ENCODE peak calls at places on chromosomes 12 and 14, in nine cellular contexts. One of them, this sample, is unnamed.
A peak's percentile ranks its signal among the peaks of the same experiment; 100 is the strongest.

GRCh38 chr12:62435337-62436163 is 31.1 kb upstream of the MON2 start:
- DNase-seq in left lung: peak; percentile 72
- DNase-seq in AG04450: peak; percentile 49
- DNase-seq in astrocyte of the spinal cord: peak; percentile 67
- DNase-seq in body of pancreas: peak; percentile 63
- DNase-seq in dorsolateral prefrontal cortex: peak; percentile 39
- DNase-seq in A673: peak; percentile 79
- DNase-seq in Caco-2: peak; percentile 63
- DNase-seq in ascending aorta: no peak
- DNase-seq in this sample: peak; percentile 54

GRCh38 chr12:65949009-65949623 is 124.8 kb downstream of the HMGA2 start:
- DNase-seq in left lung: no peak
- DNase-seq in ascending aorta: no peak
- DNase-seq in astrocyte of the spinal cord: peak; percentile 61
- DNase-seq in Caco-2: no peak
- DNase-seq in dorsolateral prefrontal cortex: no peak
- DNase-seq in AG04450: no peak
- DNase-seq in body of pancreas: no peak
- DNase-seq in A673: no peak
- DNase-seq in this sample: no peak

GRCh38 chr12:82357845-82358199 is 365 bp downstream of the CCDC59 start:
- DNase-seq in ascending aorta: no peak
- DNase-seq in left lung: no peak
- DNase-seq in AG04450: no peak
- DNase-seq in body of pancreas: no peak
- DNase-seq in Caco-2: no peak
- DNase-seq in dorsolateral prefrontal cortex: no peak
- DNase-seq in astrocyte of the spinal cord: no peak
- DNase-seq in A673: no peak
- DNase-seq in this sample: no peak

GRCh38 chr14:68546839-68547238 is 246.0 kb downstream of the ZFP36L1 start:
- DNase-seq in astrocyte of the spinal cord: peak; percentile 69
- DNase-seq in left lung: no peak
- DNase-seq in A673: no peak
- DNase-seq in Caco-2: no peak
- DNase-seq in dorsolateral prefrontal cortex: no peak
- DNase-seq in ascending aorta: no peak
- DNase-seq in AG04450: peak; percentile 51
- DNase-seq in body of pancreas: no peak
- DNase-seq in this sample: no peak

GRCh38 chr14:50697659-50698290 is 29.7 kb upstream of the SAV1 start:
- DNase-seq in astrocyte of the spinal cord: no peak
- DNase-seq in body of pancreas: no peak
- DNase-seq in AG04450: no peak
- DNase-seq in Caco-2: no peak
- DNase-seq in dorsolateral prefrontal cortex: no peak
- DNase-seq in left lung: no peak
- DNase-seq in ascending aorta: no peak
- DNase-seq in A673: peak; percentile 53
- DNase-seq in this sample: no peak

GRCh38 chr12:28527631-28528249 is 337.5 kb downstream of the CCDC91 start:
- DNase-seq in AG04450: no peak
- DNase-seq in Caco-2: no peak
- DNase-seq in A673: no peak
- DNase-seq in left lung: no peak
- DNase-seq in astrocyte of the spinal cord: no peak
- DNase-seq in body of pancreas: no peak
- DNase-seq in ascending aorta: no peak
- DNase-seq in dorsolateral prefrontal cortex: no peak
- DNase-seq in this sample: no peak

GRCh38 chr12:23141335-23141734 is 516.4 kb downstream of the ETNK1 start:
- DNase-seq in Caco-2: no peak
- DNase-seq in body of pancreas: no peak
- DNase-seq in A673: no peak
- DNase-seq in AG04450: no peak
- DNase-seq in astrocyte of the spinal cord: no peak
- DNase-seq in ascending aorta: no peak
- DNase-seq in dorsolateral prefrontal cortex: no peak
- DNase-seq in left lung: no peak
- DNase-seq in this sample: no peak

GRCh38 chr14:104091927-104092771 is 6.6 kb downstream of the ASPG start:
- DNase-seq in ascending aorta: no peak
- DNase-seq in Caco-2: no peak
- DNase-seq in A673: no peak
- DNase-seq in body of pancreas: no peak
- DNase-seq in dorsolateral prefrontal cortex: no peak
- DNase-seq in left lung: peak; percentile 75
- DNase-seq in astrocyte of the spinal cord: no peak
- DNase-seq in AG04450: no peak
- DNase-seq in this sample: no peak

GRCh38 chr12:115455268-115455681 is 771.3 kb upstream of the TBX3 start:
- DNase-seq in astrocyte of the spinal cord: no peak
- DNase-seq in Caco-2: no peak
- DNase-seq in AG04450: no peak
- DNase-seq in dorsolateral prefrontal cortex: no peak
- DNase-seq in body of pancreas: no peak
- DNase-seq in left lung: no peak
- DNase-seq in A673: no peak
- DNase-seq in ascending aorta: no peak
- DNase-seq in this sample: no peak

GRCh38 chr14:51419685-51420084 is 179.6 kb downstream of the TMX1 start:
- DNase-seq in AG04450: no peak
- DNase-seq in left lung: no peak
- DNase-seq in Caco-2: peak; percentile 44
- DNase-seq in A673: no peak
- DNase-seq in dorsolateral prefrontal cortex: no peak
- DNase-seq in ascending aorta: no peak
- DNase-seq in body of pancreas: no peak
- DNase-seq in astrocyte of the spinal cord: no peak
- DNase-seq in this sample: no peak

GRCh38 chr12:77377116-77377515 is 311.7 kb upstream of the E2F7 start:
- DNase-seq in astrocyte of the spinal cord: peak; percentile 11
- DNase-seq in ascending aorta: no peak
- DNase-seq in dorsolateral prefrontal cortex: no peak
- DNase-seq in body of pancreas: peak; percentile 4
- DNase-seq in Caco-2: no peak
- DNase-seq in AG04450: no peak
- DNase-seq in left lung: no peak
- DNase-seq in A673: no peak
- DNase-seq in this sample: no peak

GRCh38 chr12:69511016-69511415 is 40.8 kb downstream of the FRS2 start:
- DNase-seq in Caco-2: no peak
- DNase-seq in AG04450: no peak
- DNase-seq in A673: no peak
- DNase-seq in astrocyte of the spinal cord: no peak
- DNase-seq in body of pancreas: no peak
- DNase-seq in left lung: no peak
- DNase-seq in dorsolateral prefrontal cortex: no peak
- DNase-seq in ascending aorta: no peak
- DNase-seq in this sample: no peak

GRCh38 chr12:69509308-69509736 is 39.1 kb downstream of the FRS2 start:
- DNase-seq in ascending aorta: no peak
- DNase-seq in Caco-2: no peak
- DNase-seq in A673: peak; percentile 56
- DNase-seq in astrocyte of the spinal cord: peak; percentile 64
- DNase-seq in body of pancreas: no peak
- DNase-seq in AG04450: no peak
- DNase-seq in dorsolateral prefrontal cortex: no peak
- DNase-seq in left lung: no peak
- DNase-seq in this sample: no peak

GRCh38 chr12:69511870-69512269 is 41.7 kb downstream of the FRS2 start:
- DNase-seq in body of pancreas: no peak
- DNase-seq in left lung: no peak
- DNase-seq in ascending aorta: no peak
- DNase-seq in A673: no peak
- DNase-seq in AG04450: no peak
- DNase-seq in dorsolateral prefrontal cortex: no peak
- DNase-seq in Caco-2: no peak
- DNase-seq in astrocyte of the spinal cord: no peak
- DNase-seq in this sample: no peak

GRCh38 chr12:69511469-69511868 is 41.3 kb downstream of the FRS2 start:
- DNase-seq in astrocyte of the spinal cord: no peak
- DNase-seq in left lung: no peak
- DNase-seq in A673: no peak
- DNase-seq in ascending aorta: no peak
- DNase-seq in Caco-2: no peak
- DNase-seq in AG04450: no peak
- DNase-seq in body of pancreas: no peak
- DNase-seq in dorsolateral prefrontal cortex: no peak
- DNase-seq in this sample: no peak

GRCh38 chr12:69510176-69510827 is 40.1 kb downstream of the FRS2 start:
- DNase-seq in body of pancreas: peak; percentile 71
- DNase-seq in A673: no peak
- DNase-seq in dorsolateral prefrontal cortex: no peak
- DNase-seq in ascending aorta: no peak
- DNase-seq in AG04450: no peak
- DNase-seq in Caco-2: no peak
- DNase-seq in astrocyte of the spinal cord: no peak
- DNase-seq in left lung: no peak
- DNase-seq in this sample: no peak
- TF ChIP-seq CTCF in body of pancreas: no peak
- TF ChIP-seq CTCF in A673: no peak
- TF ChIP-seq CTCF in dorsolateral prefrontal cortex: no peak
- TF ChIP-seq CTCF in ascending aorta: no peak
- TF ChIP-seq CTCF in AG04450: no peak
- TF ChIP-seq CTCF in Caco-2: no peak
- TF ChIP-seq CTCF in astrocyte of the spinal cord: no peak
- TF ChIP-seq CTCF in left lung: no peak
- TF ChIP-seq CTCF in this sample: no peak

GRCh38 chr12:205026-205425 is 8.9 kb downstream of the SLC6A12 start:
- DNase-seq in Caco-2: no peak
- DNase-seq in AG04450: no peak
- DNase-seq in body of pancreas: no peak
- DNase-seq in ascending aorta: no peak
- DNase-seq in left lung: peak; percentile 15
- DNase-seq in astrocyte of the spinal cord: no peak
- DNase-seq in A673: no peak
- DNase-seq in dorsolateral prefrontal cortex: no peak
- DNase-seq in this sample: no peak

GRCh38 chr12:204261-204678 is 9.7 kb downstream of the SLC6A12 start:
- DNase-seq in AG04450: no peak
- DNase-seq in ascending aorta: no peak
- DNase-seq in Caco-2: no peak
- DNase-seq in dorsolateral prefrontal cortex: no peak
- DNase-seq in left lung: peak; percentile 35
- DNase-seq in astrocyte of the spinal cord: no peak
- DNase-seq in A673: no peak
- DNase-seq in body of pancreas: no peak
- DNase-seq in this sample: no peak

GRCh38 chr12:203074-203461 is 10.9 kb downstream of the SLC6A12 start:
- DNase-seq in Caco-2: no peak
- DNase-seq in AG04450: no peak
- DNase-seq in A673: no peak
- DNase-seq in ascending aorta: no peak
- DNase-seq in left lung: no peak
- DNase-seq in dorsolateral prefrontal cortex: no peak
- DNase-seq in astrocyte of the spinal cord: no peak
- DNase-seq in body of pancreas: no peak
- DNase-seq in this sample: no peak

GRCh38 chr12:202081-202731 is 11.8 kb downstream of the SLC6A12 start:
- DNase-seq in A673: no peak
- DNase-seq in dorsolateral prefrontal cortex: no peak
- DNase-seq in body of pancreas: no peak
- DNase-seq in AG04450: no peak
- DNase-seq in astrocyte of the spinal cord: no peak
- DNase-seq in Caco-2: no peak
- DNase-seq in ascending aorta: no peak
- DNase-seq in left lung: peak; percentile 78
- DNase-seq in this sample: no peak

GRCh38 chr12:203462-204260 is 10.3 kb downstream of the SLC6A12 start:
- DNase-seq in AG04450: no peak
- DNase-seq in body of pancreas: peak; percentile 25
- DNase-seq in ascending aorta: no peak
- DNase-seq in left lung: peak; percentile 81
- DNase-seq in Caco-2: no peak
- DNase-seq in astrocyte of the spinal cord: no peak
- DNase-seq in A673: no peak
- DNase-seq in dorsolateral prefrontal cortex: peak; percentile 57
- DNase-seq in this sample: no peak
- TF ChIP-seq CTCF in AG04450: peak; percentile 21
- TF ChIP-seq CTCF in body of pancreas: peak; percentile 36
- TF ChIP-seq CTCF in ascending aorta: no peak
- TF ChIP-seq CTCF in left lung: no peak
- TF ChIP-seq CTCF in Caco-2: no peak
- TF ChIP-seq CTCF in astrocyte of the spinal cord: no peak
- TF ChIP-seq CTCF in A673: no peak
- TF ChIP-seq CTCF in dorsolateral prefrontal cortex: peak; percentile 38
- TF ChIP-seq CTCF in this sample: no peak

GRCh38 chr14:36671149-36671548 is 9.5 kb downstream of the PAX9 start:
- DNase-seq in AG04450: no peak
- DNase-seq in dorsolateral prefrontal cortex: no peak
- DNase-seq in left lung: no peak
- DNase-seq in ascending aorta: no peak
- DNase-seq in body of pancreas: no peak
- DNase-seq in A673: no peak
- DNase-seq in astrocyte of the spinal cord: no peak
- DNase-seq in Caco-2: no peak
- DNase-seq in this sample: no peak

GRCh38 chr14:36665887-36666415 is 4.3 kb downstream of the PAX9 start:
- DNase-seq in body of pancreas: no peak
- DNase-seq in AG04450: no peak
- DNase-seq in left lung: no peak
- DNase-seq in astrocyte of the spinal cord: no peak
- DNase-seq in dorsolateral prefrontal cortex: no peak
- DNase-seq in A673: no peak
- DNase-seq in ascending aorta: no peak
- DNase-seq in Caco-2: no peak
- DNase-seq in this sample: peak; percentile 31

GRCh38 chr14:36666416-36667206 is 5.0 kb downstream of the PAX9 start:
- DNase-seq in ascending aorta: no peak
- DNase-seq in AG04450: no peak
- DNase-seq in dorsolateral prefrontal cortex: no peak
- DNase-seq in Caco-2: no peak
- DNase-seq in A673: no peak
- DNase-seq in body of pancreas: no peak
- DNase-seq in left lung: peak; percentile 72
- DNase-seq in astrocyte of the spinal cord: no peak
- DNase-seq in this sample: peak; percentile 51

GRCh38 chr14:36664322-36665193 is 2.9 kb downstream of the PAX9 start:
- DNase-seq in A673: peak; percentile 85
- DNase-seq in body of pancreas: no peak
- DNase-seq in dorsolateral prefrontal cortex: no peak
- DNase-seq in astrocyte of the spinal cord: no peak
- DNase-seq in Caco-2: no peak
- DNase-seq in AG04450: no peak
- DNase-seq in ascending aorta: no peak
- DNase-seq in left lung: no peak
- DNase-seq in this sample: no peak

GRCh38 chr14:36667679-36668078 is 6.0 kb downstream of the PAX9 start:
- DNase-seq in astrocyte of the spinal cord: no peak
- DNase-seq in AG04450: no peak
- DNase-seq in Caco-2: no peak
- DNase-seq in ascending aorta: no peak
- DNase-seq in body of pancreas: no peak
- DNase-seq in dorsolateral prefrontal cortex: no peak
- DNase-seq in A673: peak; percentile 67
- DNase-seq in left lung: no peak
- DNase-seq in this sample: no peak
- TF ChIP-seq CTCF in astrocyte of the spinal cord: no peak
- TF ChIP-seq CTCF in AG04450: no peak
- TF ChIP-seq CTCF in Caco-2: no peak
- TF ChIP-seq CTCF in ascending aorta: no peak
- TF ChIP-seq CTCF in body of pancreas: no peak
- TF ChIP-seq CTCF in dorsolateral prefrontal cortex: no peak
- TF ChIP-seq CTCF in A673: no peak
- TF ChIP-seq CTCF in left lung: no peak
- TF ChIP-seq CTCF in this sample: no peak

GRCh38 chr12:109719123-109720022 is 5.7 kb downstream of the FAM222A start:
- DNase-seq in AG04450: no peak
- DNase-seq in A673: no peak
- DNase-seq in ascending aorta: no peak
- DNase-seq in Caco-2: peak; percentile 53
- DNase-seq in left lung: no peak
- DNase-seq in body of pancreas: no peak
- DNase-seq in dorsolateral prefrontal cortex: no peak
- DNase-seq in astrocyte of the spinal cord: no peak
- DNase-seq in this sample: no peak
- TF ChIP-seq CTCF in AG04450: peak; percentile 37
- TF ChIP-seq CTCF in A673: peak; percentile 29
- TF ChIP-seq CTCF in ascending aorta: no peak
- TF ChIP-seq CTCF in Caco-2: peak; percentile 61
- TF ChIP-seq CTCF in left lung: no peak
- TF ChIP-seq CTCF in body of pancreas: no peak
- TF ChIP-seq CTCF in dorsolateral prefrontal cortex: peak; percentile 48
- TF ChIP-seq CTCF in astrocyte of the spinal cord: peak; percentile 44
- TF ChIP-seq CTCF in this sample: no peak

This sample was measured in GM13977.